ENCODE peak calls at places on chromosomes 16 and 17, in seven cellular contexts. D is cardiac muscle cell, Q is fibroblast of pulmonary artery, E is upper lobe of right lung, N is epithelial cell of esophagus, M is heart right ventricle, I is uterus. S is an unnamed sample.

GRCh38 chr17:30905742-30906100 is 317 bp downstream of the TEFM start:
- DNase-seq in D (peak; percentile 21), Q (peak; percentile 7), E (no peak), N (no peak), M (no peak), I (no peak), S (peak; percentile 18)

GRCh38 chr16:29014561-29015029 is 29.7 kb downstream of the LAT start:
- DNase-seq in D (no peak), Q (no peak), E (no peak), N (no peak), M (no peak), I (no peak), S (no peak)

GRCh38 chr16:68079616-68080344 is 5.4 kb upstream of the NFATC3 start:
- DNase-seq in D (no peak), Q (peak; percentile 62), E (peak; percentile 88), N (no peak), M (peak; percentile 88), I (peak; percentile 71), S (peak; percentile 34)

GRCh38 chr17:72683506-72684404 is 408.7 kb downstream of the SLC39A11 start:
- DNase-seq in D (peak; percentile 5), Q (peak; percentile 92), E (peak; percentile 74), N (peak; percentile 95), M (no peak), I (no peak), S (peak; percentile 91)

GRCh38 chr17:2897605-2898004 is 101.4 kb downstream of the RAP1GAP2 start:
- DNase-seq in D (no peak), Q (no peak), E (no peak), N (no peak), M (no peak), I (no peak), S (no peak)

GRCh38 chr17:9291912-9292562 is 270.7 kb downstream of the NTN1 start:
- DNase-seq in D (peak; percentile 45), Q (peak; percentile 30), E (no peak), N (peak; percentile 40), M (peak; percentile 45), I (peak; percentile 69), S (peak; percentile 41)

GRCh38 chr17:39653662-39654331 is 11.4 kb upstream of the TCAP start:
- DNase-seq in D (peak; percentile 70), Q (peak; percentile 48), E (peak; percentile 84), N (peak; percentile 47), M (peak; percentile 57), I (no peak), S (no peak)

GRCh38 chr16:27677300-27677699 is 127.4 kb downstream of the KATNIP start:
- DNase-seq in D (no peak), Q (peak; percentile 30), E (no peak), N (no peak), M (no peak), I (no peak), S (no peak)

GRCh38 chr16:17520567-17520966 is 49.8 kb upstream of the XYLT1 start:
- DNase-seq in D (no peak), Q (peak; percentile 15), E (no peak), N (no peak), M (no peak), I (no peak), S (peak; percentile 56)

GRCh38 chr17:17208013-17208412 is 1.9 kb upstream of the PLD6 start:
- DNase-seq in D (no peak), Q (no peak), E (no peak), N (no peak), M (no peak), I (no peak), S (no peak)

GRCh38 chr16:70512456-70512855 is 10.9 kb downstream of the COG4 start:
- DNase-seq in D (no peak), Q (no peak), E (no peak), N (peak; percentile 95), M (no peak), I (no peak), S (peak; percentile 50)

GRCh38 chr17:4559139-4559791 is 1.1 kb downstream of the GGT6 start:
- DNase-seq in D (no peak), Q (no peak), E (peak; percentile 57), N (no peak), M (no peak), I (no peak), S (no peak)

GRCh38 chr17:15482476-15482875 is 15.1 kb upstream of the CDRT4 start:
- DNase-seq in D (no peak), Q (no peak), E (no peak), N (no peak), M (no peak), I (no peak), S (no peak)

GRCh38 chr17:28524476-28525415 is 18.6 kb downstream of the FOXN1 start:
- DNase-seq in D (peak; percentile 43), Q (peak; percentile 57), E (peak; percentile 80), N (peak; percentile 81), M (no peak), I (no peak), S (peak; percentile 47)

GRCh38 chr17:17819561-17819995 is 17.2 kb downstream of the SREBF1 start:
- DNase-seq in D (no peak), Q (peak; percentile 97), E (peak; percentile 86), N (peak; percentile 93), M (no peak), I (no peak), S (peak; percentile 91)

GRCh38 chr16:12573730-12574383 is 229.8 kb downstream of the CPPED1 start:
- DNase-seq in D (peak; percentile 55), Q (peak; percentile 54), E (no peak), N (no peak), M (peak; percentile 24), I (no peak), S (peak; percentile 49)

GRCh38 chr16:52439171-52439701 is 107.7 kb downstream of the TOX3 start:
- DNase-seq in D (no peak), Q (no peak), E (no peak), N (no peak), M (no peak), I (no peak), S (no peak)

GRCh38 chr17:76179496-76180467 is 38.7 kb upstream of the FOXJ1 start:
- DNase-seq in D (no peak), Q (peak; percentile 49), E (no peak), N (peak; percentile 31), M (no peak), I (no peak), S (peak; percentile 52)

GRCh38 chr17:42183741-42184711 is 1.2 kb downstream of the HCRT start:
- DNase-seq in D (peak; percentile 88), Q (peak; percentile 77), E (peak; percentile 90), N (peak; percentile 26), M (peak; percentile 61), I (peak; percentile 74), S (peak; percentile 64)

GRCh38 chr16:10871157-10871991 is 5.6 kb upstream of the CIITA start:
- DNase-seq in D (no peak), Q (peak; percentile 56), E (peak; percentile 85), N (peak; percentile 85), M (peak; percentile 40), I (no peak), S (peak; percentile 96)

DNA sequence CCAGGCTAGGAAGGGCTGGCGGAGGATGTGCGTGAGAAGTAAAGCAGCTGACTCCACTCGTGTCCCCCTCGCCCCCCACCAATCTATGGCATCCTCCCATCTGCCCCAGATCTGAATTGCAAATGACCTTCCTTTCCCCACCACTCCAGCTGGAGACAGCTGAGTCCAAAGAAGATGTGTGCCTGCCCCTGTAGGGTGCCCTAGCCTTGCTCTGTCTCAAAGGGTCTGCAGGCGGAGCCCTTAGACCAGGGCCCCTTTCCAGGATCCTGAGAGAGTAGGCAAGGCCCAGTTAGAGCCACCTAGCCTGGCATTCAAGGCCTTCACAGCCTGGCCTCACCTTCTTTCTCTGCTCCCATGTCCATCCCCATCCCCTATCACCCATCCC is 66.7 kb upstream of the LHX1 start:
- DNase-seq in D (peak; percentile 18), Q (no peak), E (no peak), N (no peak), M (no peak), I (no peak), S (no peak)
- TF ChIP-seq CTCF in D (no peak), Q (no peak), E (no peak), N (no peak), M (no peak), I (no peak), S (no peak)

DNA sequence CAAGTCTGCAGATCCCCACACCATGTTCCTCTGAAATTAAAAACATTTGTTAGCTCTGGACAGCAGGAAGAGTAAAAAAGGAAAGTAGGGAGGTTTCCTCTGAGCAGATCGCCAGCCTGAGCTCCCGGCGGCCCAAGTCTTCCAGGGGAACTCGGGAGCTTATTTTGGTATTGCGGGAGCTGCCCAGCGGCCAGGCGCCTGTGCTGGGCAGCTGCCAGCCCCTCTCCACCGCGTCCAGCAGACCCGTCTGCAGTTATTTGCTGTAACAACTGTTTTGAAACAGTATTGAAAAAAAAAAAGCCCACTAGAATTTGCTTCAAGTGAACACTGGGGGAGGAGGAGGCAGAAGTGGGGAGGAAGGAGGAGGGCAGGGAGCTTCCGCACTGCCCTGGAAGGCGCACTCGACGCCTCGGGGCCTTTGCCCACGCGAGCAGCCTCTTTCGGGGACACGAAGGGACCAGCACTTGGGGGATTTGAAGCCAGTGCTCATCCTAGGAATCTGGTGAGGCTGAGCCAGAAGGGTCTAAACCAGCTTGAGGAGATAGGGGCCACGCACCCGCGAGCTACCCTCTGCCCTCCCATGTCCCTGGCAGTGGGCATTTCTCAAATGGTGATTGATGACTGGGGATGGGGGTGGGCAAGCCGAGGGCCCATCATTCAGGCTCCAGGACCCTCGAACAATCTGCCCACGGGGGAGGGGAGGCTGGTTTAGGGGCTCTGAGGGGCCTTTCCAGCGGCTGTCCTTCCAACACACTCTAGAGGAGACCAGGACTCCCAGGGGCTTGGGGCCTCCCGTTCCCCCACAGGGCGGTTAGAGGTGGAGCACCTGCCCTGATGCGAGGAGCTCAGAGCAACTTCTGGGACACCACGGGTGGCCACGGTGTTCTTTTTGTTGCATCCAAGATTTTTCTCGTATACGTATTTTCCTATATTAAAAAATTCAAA is 3.0 kb upstream of the BAHCC1 start:
- DNase-seq in D (peak; percentile 62), Q (peak; percentile 81), E (peak; percentile 84), N (no peak), M (no peak), I (peak; percentile 81), S (peak; percentile 80)
- H3K4me3 ChIP-seq in D (peak overlapping the region; percentile 85), Q (peak overlapping the region; percentile 63), E (peak overlapping the region; percentile 74), N (peak overlapping the region; percentile 57), M (peak overlapping the region; percentile 89), I (peak overlapping the region; percentile 87), S (peak overlapping the region; percentile 69)

DNA sequence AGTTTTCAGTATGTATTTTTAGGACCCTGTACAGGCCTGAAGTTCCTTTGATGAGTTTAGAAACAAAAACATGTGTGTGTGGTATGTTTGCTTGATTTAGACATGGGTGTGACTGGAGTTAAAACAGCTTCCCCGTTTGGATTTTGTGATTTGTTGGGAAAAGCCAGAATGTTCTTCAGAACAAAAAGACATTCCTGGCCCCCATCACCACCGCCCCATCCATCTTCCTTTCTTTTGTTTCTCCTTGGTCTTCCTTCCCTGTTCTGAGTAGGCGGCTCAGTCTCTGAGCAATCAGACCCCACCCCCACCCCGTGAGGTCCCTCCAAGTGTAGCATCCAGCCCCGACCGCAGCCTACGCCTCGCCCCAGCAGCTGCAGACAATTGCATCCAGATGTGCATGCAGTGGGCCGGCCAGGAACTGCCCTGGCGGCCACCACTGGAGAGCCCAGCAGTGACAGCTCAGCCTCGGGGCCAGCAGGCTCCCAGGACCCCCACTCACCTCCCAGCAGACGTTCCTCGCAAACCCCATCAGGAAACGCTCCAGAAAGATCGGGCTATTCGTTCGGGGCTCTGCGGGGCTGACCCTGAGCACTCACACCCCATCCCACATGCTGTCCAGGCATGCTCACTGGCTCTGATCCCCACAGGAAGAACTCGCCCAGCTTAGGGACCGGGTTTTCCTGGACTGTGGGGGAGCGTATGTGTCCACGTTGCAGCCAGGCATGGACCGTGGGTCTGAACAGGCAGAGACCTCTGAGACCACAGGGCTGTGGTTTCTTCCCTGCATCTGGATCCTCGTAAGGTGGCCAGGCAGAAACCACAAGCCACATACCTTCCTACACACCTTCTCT is 99.8 kb upstream of the CDH5 start:
- DNase-seq in D (no peak), Q (peak; percentile 76), E (peak; percentile 69), N (no peak), M (peak; percentile 68), I (peak; percentile 78), S (peak; percentile 91)
- TF ChIP-seq CTCF in D (peak; percentile 11), Q (no peak), E (no peak), N (no peak), M (no peak), I (no peak), S (peak; percentile 9)

GRCh38 chr17:60139438-60140285 is 10.1 kb upstream of the CA4 start:
- DNase-seq in D (peak; percentile 88), Q (peak; percentile 71), E (peak; percentile 87), N (peak; percentile 77), M (peak; percentile 71), I (peak; percentile 63), S (peak; percentile 51)
- H3K4me3 ChIP-seq in D (peak overlapping the region; percentile 15), Q (peak overlapping the region; percentile 22), E (no peak overlapping the region), N (no peak overlapping the region), M (peak overlapping the region; percentile 25), I (no peak overlapping the region), S (no peak overlapping the region)